ENCODE peak calls at places on chromosomes 6 and 20, in eight cellular contexts. B is HepG2, N is right atrium auricular region, E is HCT116, I is iPS DF 6.9, G is mucosa of descending colon, Z is brain microvascular endothelial cell, M is Peyer's patch. L is an unnamed sample.

GRCh38 chr20:15091417-15092017 is 754.1 kb upstream of the FLRT3 start:
- DNase-seq in B (no peak), N (no peak), E (no peak), I (no peak), G (no peak), Z (no peak), M (no peak), L (no peak)

GRCh38 chr6:84811351-84811750 is 47.0 kb upstream of the TBX18 start:
- DNase-seq in B (no peak), N (no peak), E (no peak), I (no peak), G (no peak), Z (no peak), M (no peak), L (no peak)

GRCh38 chr6:152318278-152318677 is 318.9 kb downstream of the SYNE1 start:
- DNase-seq in B (no peak), N (no peak), E (no peak), I (no peak), G (no peak), Z (no peak), M (no peak), L (no peak)

GRCh38 chr20:1810926-1811620 is 84.1 kb upstream of the SIRPA start:
- DNase-seq in B (peak; percentile 61), N (peak; percentile 58), E (no peak), I (no peak), G (no peak), Z (peak; percentile 33), M (no peak), L (no peak)

GRCh38 chr6:42075159-42075838 is 25.0 kb downstream of the TAF8 start:
- DNase-seq in B (peak; percentile 69), N (peak; percentile 88), E (no peak), I (no peak), G (peak; percentile 91), Z (peak; percentile 60), M (peak; percentile 87), L (peak; percentile 87)

GRCh38 chr6:90493332-90493731 is 93.5 kb downstream of the MAP3K7 start:
- DNase-seq in B (no peak), N (no peak), E (no peak), I (no peak), G (no peak), Z (no peak), M (no peak), L (no peak)

GRCh38 chr6:128493877-128494276 is 26.5 kb downstream of the PTPRK start:
- DNase-seq in B (no peak), N (no peak), E (no peak), I (no peak), G (no peak), Z (no peak), M (no peak), L (no peak)

GRCh38 chr6:84651583-84651982 is 112.8 kb downstream of the TBX18 start:
- DNase-seq in B (no peak), N (no peak), E (no peak), I (no peak), G (no peak), Z (peak; percentile 25), M (no peak), L (no peak)

GRCh38 chr20:17969276-17969883 is 562 bp downstream of the MGME1 start:
- DNase-seq in B (peak; percentile 67), N (no peak), E (no peak), I (no peak), G (peak; percentile 73), Z (no peak), M (no peak), L (no peak)

GRCh38 chr6:36244641-36245280 is 25.1 kb upstream of the PNPLA1 start:
- DNase-seq in B (peak; percentile 88), N (no peak), E (peak; percentile 23), I (peak; percentile 41), G (no peak), Z (no peak), M (no peak), L (no peak)

GRCh38 chr6:13079096-13079758 is 249.1 kb downstream of the TBC1D7 start:
- DNase-seq in B (no peak), N (no peak), E (no peak), I (no peak), G (no peak), Z (no peak), M (no peak), L (no peak)

GRCh38 chr6:111750753-111751684 is 122.2 kb downstream of the FYN start:
- DNase-seq in B (no peak), N (no peak), E (no peak), I (peak; percentile 58), G (peak; percentile 36), Z (peak; percentile 83), M (no peak), L (no peak)

GRCh38 chr6:23334360-23334759 is 765.0 kb downstream of the HDGFL1 start:
- DNase-seq in B (no peak), N (no peak), E (no peak), I (no peak), G (no peak), Z (no peak), M (no peak), L (no peak)

GRCh38 chr20:46575794-46576495 is 25.5 kb upstream of the OCSTAMP start:
- DNase-seq in B (no peak), N (no peak), E (no peak), I (no peak), G (no peak), Z (no peak), M (no peak), L (no peak)

GRCh38 chr6:7073810-7074525 is 33.8 kb upstream of the RREB1 start:
- DNase-seq in B (no peak), N (no peak), E (no peak), I (no peak), G (peak; percentile 58), Z (no peak), M (no peak), L (peak; percentile 74)

GRCh38 chr20:53195882-53196610 is 223.9 kb downstream of the TSHZ2 start:
- DNase-seq in B (no peak), N (no peak), E (no peak), I (no peak), G (no peak), Z (no peak), M (no peak), L (no peak)

GRCh38 chr20:2756056-2756611 is 44.3 kb downstream of the CPXM1 start:
- DNase-seq in B (peak; percentile 64), N (no peak), E (peak; percentile 19), I (no peak), G (peak; percentile 9), Z (peak; percentile 40), M (no peak), L (no peak)

GRCh38 chr6:119493980-119494379 is 144.4 kb upstream of the MAN1A1 start:
- DNase-seq in B (peak; percentile 50), N (no peak), E (no peak), I (no peak), G (no peak), Z (no peak), M (no peak), L (no peak)

GRCh38 chr20:35276408-35276807 is 1.5 kb downstream of the MMP24OS start:
- DNase-seq in B (no peak), N (no peak), E (no peak), I (no peak), G (no peak), Z (no peak), M (no peak), L (no peak)

GRCh38 chr20:719816-720215 is 44.2 kb upstream of the SCRT2 start:
- DNase-seq in B (no peak), N (no peak), E (no peak), I (no peak), G (no peak), Z (no peak), M (no peak), L (no peak)

GRCh38 chr6:978937-979685 is 286.2 kb upstream of the EXOC2 start:
- DNase-seq in B (peak; percentile 27), N (no peak), E (no peak), I (no peak), G (no peak), Z (peak; percentile 2), M (no peak), L (no peak)

GRCh38 chr20:36591281-36591680 is 14.3 kb upstream of the RAB5IF start:
- DNase-seq in B (no peak), N (no peak), E (no peak), I (no peak), G (no peak), Z (no peak), M (no peak), L (no peak)

GRCh38 chr6:149887343-149887742 is 10.6 kb downstream of the RAET1E start:
- DNase-seq in B (no peak), N (no peak), E (no peak), I (no peak), G (no peak), Z (peak; percentile 20), M (no peak), L (no peak)

GRCh38 chr20:57708694-57709673 is 831 bp downstream of the PMEPA1 start:
- DNase-seq in B (no peak), N (no peak), E (no peak), I (no peak), G (peak; percentile 36), Z (peak; percentile 25), M (peak; percentile 64), L (no peak)

GRCh38 chr20:57711826-57712225 is 2.0 kb upstream of the PMEPA1 start:
- DNase-seq in B (no peak), N (no peak), E (no peak), I (no peak), G (no peak), Z (no peak), M (no peak), L (no peak)

GRCh38 chr20:57709823-57710799 is at the start of gene PMEPA1:
- DNase-seq in B (peak; percentile 17), N (peak; percentile 94), E (peak; percentile 56), I (peak; percentile 82), G (peak; percentile 91), Z (peak; percentile 94), M (peak; percentile 90), L (peak; percentile 94)

GRCh38 chr20:57711311-57711712 is 1.5 kb upstream of the PMEPA1 start:
- DNase-seq in B (no peak), N (no peak), E (no peak), I (no peak), G (no peak), Z (no peak), M (no peak), L (no peak)

GRCh38 chr20:57710841-57711240 is 1.0 kb upstream of the PMEPA1 start:
- DNase-seq in B (no peak), N (no peak), E (no peak), I (no peak), G (no peak), Z (no peak), M (no peak), L (no peak)
- H3K4me3 ChIP-seq in B (no peak overlapping the region), N (peak overlapping the region; percentile 73), E (no peak overlapping the region), I (no peak overlapping the region), G (no peak overlapping the region), Z (peak overlapping the region; percentile 77), M (peak overlapping the region; percentile 91), L (peak overlapping the region; percentile 79)

GRCh38 chr6:27280540-27281000 is 31.5 kb downstream of the POM121L2 start:
- DNase-seq in B (peak; percentile 10), N (no peak), E (peak; percentile 35), I (no peak), G (no peak), Z (peak; percentile 47), M (no peak), L (no peak)
- H3K36me3 ChIP-seq in B (no peaks in the 10 kb centered on the region), N (no peaks in the 10 kb centered on the region), E (no peaks in the 10 kb centered on the region), I (no peaks in the 10 kb centered on the region), G (no peaks in the 10 kb centered on the region), Z (no peaks in the 10 kb centered on the region), M (no peaks in the 10 kb centered on the region), L (no peaks in the 10 kb centered on the region)

GRCh38 chr6:144585217-144585814 is 300.2 kb downstream of the UTRN start:
- DNase-seq in B (peak; percentile 40), N (no peak), E (peak; percentile 54), I (no peak), G (peak; percentile 50), Z (peak; percentile 24), M (no peak), L (no peak)
- H3K4me3 ChIP-seq in B (no peak overlapping the region), N (no peak overlapping the region), E (no peak overlapping the region), I (no peak overlapping the region), G (no peak overlapping the region), Z (no peak overlapping the region), M (no peak overlapping the region), L (no peak overlapping the region)

GRCh38 chr6:3473773-3474172 is 16.9 kb upstream of the SLC22A23 start:
- DNase-seq in B (no peak), N (no peak), E (no peak), I (no peak), G (no peak), Z (no peak), M (no peak), L (no peak)
- H3K36me3 ChIP-seq in B (no peaks in the 10 kb centered on the region), N (no peaks in the 10 kb centered on the region), E (no peaks in the 10 kb centered on the region), I (no peaks in the 10 kb centered on the region), G (no peaks in the 10 kb centered on the region), Z (no peaks in the 10 kb centered on the region), M (no peaks in the 10 kb centered on the region), L (no peaks in the 10 kb centered on the region)

L was measured in left lung.